ENCODE peak calls at places on chromosome 1, in eight cellular contexts. A is naive thymus-derived CD8-positive, alpha-beta T cell; J is AML-193; Q is H9; R is Calu3; K is T1000; G is pulmonary artery endothelial cell; M is sigmoid colon. W is an unnamed sample.

GRCh38 chr1:87200875-87201638 is 127.6 kb upstream of the LMO4 start:
- DNase-seq in R (peak), K (no peak), G (no peak), A (no peak), Q (peak), M (no peak), J (no peak), W (no peak)

GRCh38 chr1:151199860-151200581 is 1.7 kb downstream of the PIP5K1A start:
- DNase-seq in J (peak), K (peak), M (peak), G (no peak), A (no peak), Q (no peak), R (no peak), W (no peak)

GRCh38 chr1:6688757-6689156 is 12.9 kb downstream of the DNAJC11 start:
- DNase-seq in Q (no peak), A (no peak), R (no peak), G (no peak), K (no peak), J (no peak), M (no peak), W (no peak)

GRCh38 chr1:109240158-109241152 is 8.9 kb upstream of the CELSR2 start:
- DNase-seq in K (peak), G (no peak), M (peak), A (no peak), Q (peak), J (no peak), R (peak), W (peak)

GRCh38 chr1:8790478-8790877 is 27.0 kb downstream of the RERE start:
- DNase-seq in M (no peak), G (no peak), R (no peak), K (no peak), J (no peak), Q (no peak), A (no peak), W (no peak)

GRCh38 chr1:48196168-48196716 is 26.3 kb upstream of the SLC5A9 start:
- DNase-seq in R (no peak), J (peak), A (no peak), G (no peak), K (no peak), Q (no peak), M (no peak), W (peak)

GRCh38 chr1:85275701-85276289 is 637 bp downstream of the BCL10 start:
- DNase-seq in A (peak), M (no peak), J (peak), Q (no peak), K (no peak), G (no peak), R (no peak), W (no peak)

GRCh38 chr1:12769031-12769430 is 4.5 kb upstream of the PRAMEF12 start:
- DNase-seq in K (no peak), J (no peak), Q (no peak), A (no peak), G (no peak), R (no peak), M (no peak), W (no peak)

GRCh38 chr1:59505596-59506028 is 208.7 kb downstream of the FGGY start:
- DNase-seq in A (no peak), K (no peak), J (no peak), Q (no peak), G (no peak), R (no peak), M (no peak), W (no peak)